ENCODE peak calls at places on chromosomes 2 and 18, in six cellular contexts. One of them, this sample, is unnamed.

GRCh38 chr2:158968396-158969161 is at the start of gene TANC1:
- DNase-seq in GM06990: peak; percentile 79
- DNase-seq in SJSA1: peak; percentile 88
- DNase-seq in right cardiac atrium: peak; percentile 98
- DNase-seq in cardiac muscle cell: peak; percentile 96
- DNase-seq in left ventricle myocardium inferior: peak; percentile 95
- DNase-seq in this sample: peak; percentile 95

GRCh38 chr2:202758638-202759037 is 112.9 kb downstream of the ICA1L start:
- DNase-seq in GM06990: no peak
- DNase-seq in SJSA1: no peak
- DNase-seq in right cardiac atrium: no peak
- DNase-seq in cardiac muscle cell: no peak
- DNase-seq in left ventricle myocardium inferior: no peak
- DNase-seq in this sample: no peak

GRCh38 chr2:191280304-191280703 is 35.1 kb downstream of the MYO1B start:
- DNase-seq in GM06990: no peak
- DNase-seq in SJSA1: no peak
- DNase-seq in right cardiac atrium: no peak
- DNase-seq in cardiac muscle cell: no peak
- DNase-seq in left ventricle myocardium inferior: no peak
- DNase-seq in this sample: no peak

GRCh38 chr2:96249654-96250053 is 16.1 kb downstream of the TMEM127 start:
- DNase-seq in GM06990: no peak
- DNase-seq in SJSA1: no peak
- DNase-seq in right cardiac atrium: no peak
- DNase-seq in cardiac muscle cell: peak; percentile 51
- DNase-seq in left ventricle myocardium inferior: no peak
- DNase-seq in this sample: no peak

GRCh38 chr18:79519751-79520472 is 124.2 kb downstream of the NFATC1 start:
- DNase-seq in GM06990: peak; percentile 49
- DNase-seq in SJSA1: no peak
- DNase-seq in right cardiac atrium: peak; percentile 64
- DNase-seq in cardiac muscle cell: peak; percentile 39
- DNase-seq in left ventricle myocardium inferior: no peak
- DNase-seq in this sample: no peak

GRCh38 chr2:164913640-164914346 is 41.5 kb downstream of the SLC38A11 start:
- DNase-seq in GM06990: no peak
- DNase-seq in SJSA1: no peak
- DNase-seq in right cardiac atrium: no peak
- DNase-seq in cardiac muscle cell: peak; percentile 48
- DNase-seq in left ventricle myocardium inferior: no peak
- DNase-seq in this sample: no peak

GRCh38 chr2:234691226-234691600 is 194.3 kb upstream of the ARL4C start:
- DNase-seq in GM06990: no peak
- DNase-seq in SJSA1: no peak
- DNase-seq in right cardiac atrium: no peak
- DNase-seq in cardiac muscle cell: no peak
- DNase-seq in left ventricle myocardium inferior: no peak
- DNase-seq in this sample: no peak

GRCh38 chr2:56969513-56969912 is 785.7 kb downstream of the CCDC85A start:
- DNase-seq in GM06990: no peak
- DNase-seq in SJSA1: no peak
- DNase-seq in right cardiac atrium: no peak
- DNase-seq in cardiac muscle cell: no peak
- DNase-seq in left ventricle myocardium inferior: no peak
- DNase-seq in this sample: no peak

GRCh38 chr18:70450658-70451253 is 161.9 kb downstream of the SOCS6 start:
- DNase-seq in GM06990: no peak
- DNase-seq in SJSA1: peak; percentile 22
- DNase-seq in right cardiac atrium: no peak
- DNase-seq in cardiac muscle cell: peak; percentile 43
- DNase-seq in left ventricle myocardium inferior: no peak
- DNase-seq in this sample: no peak

GRCh38 chr2:45813003-45813601 is 161.6 kb downstream of the PRKCE start:
- DNase-seq in GM06990: no peak
- DNase-seq in SJSA1: no peak
- DNase-seq in right cardiac atrium: peak; percentile 76
- DNase-seq in cardiac muscle cell: peak; percentile 60
- DNase-seq in left ventricle myocardium inferior: peak; percentile 32
- DNase-seq in this sample: peak; percentile 43

GRCh38 chr2:132999421-132999820 is 329.4 kb upstream of the LYPD1 start:
- DNase-seq in GM06990: no peak
- DNase-seq in SJSA1: no peak
- DNase-seq in right cardiac atrium: no peak
- DNase-seq in cardiac muscle cell: no peak
- DNase-seq in left ventricle myocardium inferior: no peak
- DNase-seq in this sample: no peak
- H3K4me3 ChIP-seq in GM06990: no peak overlapping the region
- H3K4me3 ChIP-seq in SJSA1: no peak overlapping the region
- H3K4me3 ChIP-seq in right cardiac atrium: no peak overlapping the region
- H3K4me3 ChIP-seq in cardiac muscle cell: no peak overlapping the region
- H3K4me3 ChIP-seq in left ventricle myocardium inferior: no peak overlapping the region
- H3K4me3 ChIP-seq in this sample: no peak overlapping the region

GRCh38 chr2:231321556-231322334 is 73.8 kb upstream of the B3GNT7 start:
- DNase-seq in GM06990: no peak
- DNase-seq in SJSA1: no peak
- DNase-seq in right cardiac atrium: peak; percentile 85
- DNase-seq in cardiac muscle cell: no peak
- DNase-seq in left ventricle myocardium inferior: peak; percentile 45
- DNase-seq in this sample: peak; percentile 48
- H3K4me3 ChIP-seq in GM06990: no peak overlapping the region
- H3K4me3 ChIP-seq in SJSA1: no peak overlapping the region
- H3K4me3 ChIP-seq in right cardiac atrium: no peak overlapping the region
- H3K4me3 ChIP-seq in cardiac muscle cell: no peak overlapping the region
- H3K4me3 ChIP-seq in left ventricle myocardium inferior: no peak overlapping the region
- H3K4me3 ChIP-seq in this sample: no peak overlapping the region

DNA sequence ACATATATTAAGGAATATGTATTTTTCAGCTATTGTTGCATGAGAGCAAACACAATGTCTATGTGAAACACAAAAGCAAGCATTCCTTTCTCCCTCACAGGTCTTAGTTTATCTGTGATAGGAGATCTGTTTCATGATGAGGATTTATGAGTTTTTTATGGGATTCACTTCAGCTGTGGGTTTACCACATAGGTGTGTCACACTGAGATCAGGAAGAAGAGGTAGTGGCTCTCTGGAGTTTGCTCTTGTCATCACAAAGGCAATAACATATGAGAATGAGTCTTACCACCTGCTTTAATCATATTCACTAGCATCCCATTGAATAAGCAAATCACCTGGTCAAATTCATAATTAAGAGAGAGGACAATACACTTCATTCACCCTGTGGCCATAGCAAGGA is 960.3 kb upstream of the SLC39A10 start:
- DNase-seq in GM06990: no peak
- DNase-seq in SJSA1: no peak
- DNase-seq in right cardiac atrium: no peak
- DNase-seq in cardiac muscle cell: no peak
- DNase-seq in left ventricle myocardium inferior: no peak
- DNase-seq in this sample: no peak
- H3K4me3 ChIP-seq in GM06990: no peak overlapping the region
- H3K4me3 ChIP-seq in SJSA1: no peak overlapping the region
- H3K4me3 ChIP-seq in right cardiac atrium: no peak overlapping the region
- H3K4me3 ChIP-seq in cardiac muscle cell: no peak overlapping the region
- H3K4me3 ChIP-seq in left ventricle myocardium inferior: no peak overlapping the region
- H3K4me3 ChIP-seq in this sample: no peak overlapping the region

DNA sequence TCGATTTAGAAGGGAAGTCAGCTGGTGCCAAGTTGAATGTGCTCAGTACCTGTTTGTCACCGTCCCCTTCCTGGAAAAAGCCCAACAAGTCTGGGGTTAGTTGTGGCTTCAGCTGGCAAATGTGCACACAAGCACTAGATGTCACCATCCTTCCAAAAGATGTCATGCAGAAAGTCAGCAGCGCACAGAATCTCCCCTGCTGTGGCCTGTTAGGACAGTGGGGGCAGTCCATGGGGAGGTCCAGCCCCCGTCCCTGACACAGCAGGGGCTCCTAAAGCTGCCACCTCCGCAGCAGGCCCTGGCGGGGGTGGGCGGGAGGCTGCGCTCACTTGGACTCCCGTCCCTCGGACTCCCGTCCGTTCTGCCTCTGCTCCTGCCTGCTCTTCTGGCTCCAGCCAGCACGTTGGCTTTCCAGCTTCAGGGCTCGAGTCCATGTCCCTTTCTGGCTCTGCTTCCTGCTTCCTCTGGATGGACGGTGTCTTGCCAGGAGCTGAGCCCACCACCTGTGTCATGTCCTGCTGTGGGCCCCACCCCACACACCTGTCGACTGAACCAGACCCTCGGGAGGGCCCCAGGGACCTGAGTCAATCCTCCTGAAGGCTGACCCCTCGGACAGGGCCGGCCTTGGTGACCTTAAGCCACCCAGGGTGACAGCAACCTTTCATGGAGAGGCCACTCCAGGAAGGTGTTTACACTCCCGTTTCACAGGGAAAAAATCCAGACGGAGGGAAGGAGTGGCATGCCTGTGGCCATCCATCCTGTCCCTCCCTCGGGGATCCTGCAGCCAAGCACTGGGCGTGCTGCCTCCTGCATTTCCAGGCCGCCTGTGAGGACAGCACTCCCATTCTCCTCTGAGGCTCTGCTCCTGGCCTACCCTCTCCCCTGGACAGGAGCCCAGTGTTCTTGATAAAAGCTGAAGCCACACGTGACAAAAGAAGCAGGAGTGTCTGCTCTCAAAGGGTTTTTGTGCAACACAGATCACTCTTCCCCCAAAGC is 8.5 kb downstream of the RAB17 start:
- DNase-seq in GM06990: no peak
- DNase-seq in SJSA1: peak; percentile 66
- DNase-seq in right cardiac atrium: peak; percentile 91
- DNase-seq in cardiac muscle cell: peak; percentile 95
- DNase-seq in left ventricle myocardium inferior: peak; percentile 81
- DNase-seq in this sample: peak; percentile 83
- H3K4me3 ChIP-seq in GM06990: no peak overlapping the region
- H3K4me3 ChIP-seq in SJSA1: no peak overlapping the region
- H3K4me3 ChIP-seq in right cardiac atrium: no peak overlapping the region
- H3K4me3 ChIP-seq in cardiac muscle cell: no peak overlapping the region
- H3K4me3 ChIP-seq in left ventricle myocardium inferior: peak overlapping the region; percentile 46
- H3K4me3 ChIP-seq in this sample: no peak overlapping the region

DNA sequence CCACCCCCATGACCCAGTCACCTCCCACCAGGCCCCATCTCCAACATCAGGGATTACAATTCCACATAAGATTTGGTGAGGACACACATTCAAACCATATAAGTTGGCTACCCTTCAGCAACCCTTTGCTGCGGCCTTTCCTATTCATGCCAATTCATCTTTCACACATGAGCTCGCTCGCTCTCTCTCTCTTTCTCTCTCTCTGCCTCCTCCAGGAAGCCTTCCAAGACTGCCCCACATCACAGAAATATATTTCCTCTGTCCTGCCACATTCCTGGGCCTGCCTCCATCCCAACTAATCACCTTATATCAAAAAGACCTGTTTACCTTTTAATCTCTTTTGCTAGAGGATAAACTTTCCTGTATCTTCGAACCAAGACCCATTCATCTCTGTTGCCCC is 188.9 kb downstream of the TTC32 start:
- DNase-seq in GM06990: no peak
- DNase-seq in SJSA1: no peak
- DNase-seq in right cardiac atrium: no peak
- DNase-seq in cardiac muscle cell: no peak
- DNase-seq in left ventricle myocardium inferior: no peak
- DNase-seq in this sample: no peak
- H3K4me3 ChIP-seq in GM06990: no peak overlapping the region
- H3K4me3 ChIP-seq in SJSA1: no peak overlapping the region
- H3K4me3 ChIP-seq in right cardiac atrium: no peak overlapping the region
- H3K4me3 ChIP-seq in cardiac muscle cell: no peak overlapping the region
- H3K4me3 ChIP-seq in left ventricle myocardium inferior: no peak overlapping the region
- H3K4me3 ChIP-seq in this sample: no peak overlapping the region

DNA sequence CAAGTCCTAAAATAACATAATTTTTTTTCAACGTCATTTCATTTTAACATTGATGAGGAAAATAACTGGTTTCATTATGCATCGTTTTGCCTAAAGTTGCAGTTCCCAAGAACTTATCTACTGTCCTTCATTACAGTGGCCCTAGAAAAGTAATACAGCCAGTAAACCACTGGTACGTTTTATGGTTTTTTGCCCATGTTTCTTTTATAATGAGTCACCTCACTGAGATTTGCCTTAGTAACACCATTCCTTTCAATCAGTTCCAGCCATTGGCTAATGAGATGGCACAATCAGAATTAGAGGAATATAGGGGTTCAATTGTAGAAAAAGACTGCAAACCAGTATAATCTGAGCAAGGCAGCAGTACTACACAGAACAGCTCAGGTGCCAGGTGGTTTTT is 422.6 kb upstream of the LYPD1 start:
- DNase-seq in GM06990: no peak
- DNase-seq in SJSA1: no peak
- DNase-seq in right cardiac atrium: no peak
- DNase-seq in cardiac muscle cell: no peak
- DNase-seq in left ventricle myocardium inferior: no peak
- DNase-seq in this sample: no peak
- H3K4me3 ChIP-seq in GM06990: no peak overlapping the region
- H3K4me3 ChIP-seq in SJSA1: no peak overlapping the region
- H3K4me3 ChIP-seq in right cardiac atrium: no peak overlapping the region
- H3K4me3 ChIP-seq in cardiac muscle cell: no peak overlapping the region
- H3K4me3 ChIP-seq in left ventricle myocardium inferior: no peak overlapping the region
- H3K4me3 ChIP-seq in this sample: no peak overlapping the region

GRCh38 chr2:156689945-156690344 is 253.8 kb downstream of the GPD2 start:
- DNase-seq in GM06990: no peak
- DNase-seq in SJSA1: no peak
- DNase-seq in right cardiac atrium: no peak
- DNase-seq in cardiac muscle cell: no peak
- DNase-seq in left ventricle myocardium inferior: no peak
- DNase-seq in this sample: no peak

GRCh38 chr2:156697906-156698305 is 261.7 kb downstream of the GPD2 start:
- DNase-seq in GM06990: no peak
- DNase-seq in SJSA1: no peak
- DNase-seq in right cardiac atrium: no peak
- DNase-seq in cardiac muscle cell: no peak
- DNase-seq in left ventricle myocardium inferior: no peak
- DNase-seq in this sample: no peak

GRCh38 chr2:156691014-156691413 is 254.8 kb downstream of the GPD2 start:
- DNase-seq in GM06990: no peak
- DNase-seq in SJSA1: no peak
- DNase-seq in right cardiac atrium: no peak
- DNase-seq in cardiac muscle cell: no peak
- DNase-seq in left ventricle myocardium inferior: no peak
- DNase-seq in this sample: no peak

GRCh38 chr2:156695020-156695419 is 258.8 kb downstream of the GPD2 start:
- DNase-seq in GM06990: no peak
- DNase-seq in SJSA1: no peak
- DNase-seq in right cardiac atrium: no peak
- DNase-seq in cardiac muscle cell: no peak
- DNase-seq in left ventricle myocardium inferior: no peak
- DNase-seq in this sample: no peak

DNA sequence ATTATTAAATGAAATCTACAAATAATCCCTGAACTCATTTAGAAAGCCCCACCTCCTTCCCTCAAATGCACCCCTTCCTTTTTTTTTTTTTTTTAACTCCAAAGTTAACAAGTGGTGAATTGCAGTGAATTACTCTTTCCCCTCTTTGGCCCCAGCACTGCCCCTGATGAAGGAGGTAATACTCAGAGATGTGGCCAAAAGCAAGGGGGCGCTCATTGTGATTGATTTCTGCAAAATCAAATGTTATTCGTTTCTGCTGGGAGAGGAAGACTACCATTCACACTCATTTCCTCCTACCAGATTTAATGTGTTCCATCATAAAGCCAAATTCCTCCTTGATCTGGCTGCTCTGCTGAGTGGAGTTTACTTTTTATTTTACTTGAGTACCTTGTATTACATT is 259.4 kb downstream of the GPD2 start:
- DNase-seq in GM06990: no peak
- DNase-seq in SJSA1: no peak
- DNase-seq in right cardiac atrium: no peak
- DNase-seq in cardiac muscle cell: no peak
- DNase-seq in left ventricle myocardium inferior: no peak
- DNase-seq in this sample: no peak
- H3K4me3 ChIP-seq in GM06990: no peak overlapping the region
- H3K4me3 ChIP-seq in SJSA1: no peak overlapping the region
- H3K4me3 ChIP-seq in right cardiac atrium: no peak overlapping the region
- H3K4me3 ChIP-seq in cardiac muscle cell: no peak overlapping the region
- H3K4me3 ChIP-seq in left ventricle myocardium inferior: no peak overlapping the region
- H3K4me3 ChIP-seq in this sample: no peak overlapping the region